ENCODE peak calls at places on chromosomes 12 and 14, in eight cellular contexts. W is effector memory CD8-positive, alpha-beta T cell; H is activated CD4-positive, alpha-beta T cell treated with anti-CD3 and anti-CD28 coated beads for 36 hours; T is lower lobe of right lung; D is Right ventricle myocardium superior; R is gastroesophageal sphincter; I is upper lobe of right lung; M is right lobe of liver. B is an unnamed sample.
A peak's percentile ranks its signal among the peaks of the same experiment; 100 is the strongest.

GRCh38 chr12:69929125-69929524 is 104.1 kb downstream of the MYRFL start:
- ATAC-seq in I (no peak), T (no peak), M (no peak), D (no peak), R (no peak), W (no peak), H (no peak), B (no peak)

GRCh38 chr14:93927746-93928145 is 602 bp downstream of the FAM181A start:
- ATAC-seq in T (no peak), R (no peak), I (peak; percentile 1), D (no peak), M (no peak), W (no peak), H (no peak), B (no peak)

GRCh38 chr12:132236129-132236929 is 92.1 kb downstream of the NOC4L start:
- ATAC-seq in H (no peak), T (peak; percentile 48), M (no peak), R (no peak), D (no peak), I (peak; percentile 9), W (no peak), B (no peak)

GRCh38 chr14:71586131-71586893 is 345.9 kb upstream of the RGS6 start:
- ATAC-seq in T (no peak), H (no peak), W (no peak), D (peak; percentile 34), M (peak; percentile 63), R (peak; percentile 71), I (no peak), B (no peak)

GRCh38 chr12:96177013-96177412 is 17.2 kb upstream of the ELK3 start:
- ATAC-seq in T (peak; percentile 62), R (no peak), D (no peak), W (peak; percentile 72), M (peak; percentile 28), H (peak; percentile 98), I (peak; percentile 67), B (peak; percentile 95)

GRCh38 chr14:87082917-87083316 is 910.1 kb downstream of the GALC start:
- ATAC-seq in M (no peak), I (no peak), H (no peak), W (no peak), T (no peak), R (no peak), D (no peak), B (no peak)

GRCh38 chr12:27123642-27124041 is 41.3 kb upstream of the C12orf71 start:
- ATAC-seq in H (no peak), D (no peak), M (peak; percentile 52), T (no peak), W (no peak), R (no peak), I (peak; percentile 53), B (no peak)

GRCh38 chr12:49274396-49275069 is 9.7 kb downstream of the TUBA1C start:
- ATAC-seq in T (no peak), M (no peak), R (no peak), D (peak; percentile 80), W (no peak), H (no peak), I (no peak), B (no peak)

GRCh38 chr12:23891115-23891514 is 58.4 kb downstream of the SOX5 start:
- ATAC-seq in W (no peak), H (no peak), D (no peak), R (no peak), M (no peak), I (no peak), T (no peak), B (no peak)

GRCh38 chr12:28781671-28782652 is 367.1 kb upstream of the FAR2 start:
- ATAC-seq in I (peak; percentile 22), H (no peak), R (no peak), T (no peak), W (no peak), D (no peak), M (peak; percentile 79), B (no peak)

GRCh38 chr12:53482626-53483165 is 16.6 kb downstream of the MAP3K12 start:
- ATAC-seq in I (peak; percentile 3), H (no peak), T (peak; percentile 13), M (no peak), W (no peak), D (peak; percentile 9), R (no peak), B (peak; percentile 31)

GRCh38 chr14:80695869-80696268 is 245.7 kb downstream of the CEP128 start:
- ATAC-seq in T (no peak), R (no peak), D (no peak), M (no peak), I (no peak), H (no peak), W (no peak), B (no peak)

GRCh38 chr12:70609739-70610491 is 27.3 kb downstream of the PTPRB start:
- ATAC-seq in I (peak; percentile 91), R (peak; percentile 76), M (peak; percentile 83), T (peak; percentile 89), D (peak; percentile 90), W (no peak), H (no peak), B (peak; percentile 65)

GRCh38 chr14:21072102-21072501 is 2.0 kb downstream of the ARHGEF40 start:
- ATAC-seq in M (no peak), T (no peak), D (peak; percentile 1), I (no peak), W (no peak), H (no peak), R (peak; percentile 38), B (no peak)

GRCh38 chr14:51865953-51866747 is 5.7 kb downstream of the GNG2 start:
- ATAC-seq in H (peak; percentile 51), M (no peak), R (no peak), T (no peak), D (no peak), W (peak; percentile 62), I (peak; percentile 25), B (peak; percentile 86)

GRCh38 chr14:103932791-103933490 is 4.7 kb downstream of the TDRD9 start:
- ATAC-seq in W (no peak), M (no peak), R (no peak), H (no peak), D (no peak), I (peak; percentile 28), T (no peak), B (no peak)

GRCh38 chr14:61524211-61524806 is 171.0 kb upstream of the HIF1A start:
- ATAC-seq in T (peak; percentile 45), I (peak; percentile 26), H (no peak), W (no peak), R (peak; percentile 16), M (peak; percentile 56), D (peak; percentile 6), B (no peak)

GRCh38 chr14:69045857-69046351 is 66.8 kb upstream of the ACTN1 start:
- ATAC-seq in H (no peak), D (no peak), I (peak; percentile 37), M (peak; percentile 18), W (no peak), R (no peak), T (peak; percentile 24), B (no peak)

GRCh38 chr14:20986811-20987210 is 3.0 kb upstream of the METTL17 start:
- ATAC-seq in R (peak; percentile 69), I (no peak), H (peak; percentile 17), W (no peak), D (peak; percentile 22), T (no peak), M (peak; percentile 15), B (no peak)

GRCh38 chr12:114733919-114734318 is 49.9 kb upstream of the TBX3 start:
- ATAC-seq in M (no peak), R (no peak), I (no peak), W (no peak), T (no peak), D (no peak), H (no peak), B (no peak)

GRCh38 chr12:47980779-47981495 is 17.5 kb downstream of the TMEM106C start:
- ATAC-seq in R (no peak), M (no peak), I (no peak), D (no peak), T (peak; percentile 3), H (no peak), W (no peak), B (no peak)

GRCh38 chr14:63174760-63175191 is 29.5 kb upstream of the RHOJ start:
- ATAC-seq in W (no peak), I (no peak), R (peak; percentile 72), D (peak; percentile 82), H (no peak), M (peak; percentile 63), T (no peak), B (no peak)

GRCh38 chr14:39442293-39442692 is 10.1 kb upstream of the FBXO33 start:
- ATAC-seq in D (no peak), R (no peak), W (no peak), I (peak; percentile 33), T (no peak), M (no peak), H (no peak), B (no peak)

GRCh38 chr14:81743605-81744004 is 210.0 kb upstream of the SEL1L start:
- ATAC-seq in M (no peak), T (no peak), D (no peak), R (no peak), H (no peak), I (no peak), W (no peak), B (no peak)

GRCh38 chr14:89720076-89720687 is 234.3 kb downstream of the EFCAB11 start:
- ATAC-seq in W (peak; percentile 16), M (no peak), D (peak; percentile 15), R (no peak), I (no peak), H (peak; percentile 16), T (no peak), B (no peak)

GRCh38 chr14:71626281-71626835 is 305.9 kb upstream of the RGS6 start:
- ATAC-seq in I (no peak), M (no peak), R (no peak), D (no peak), W (no peak), H (no peak), T (no peak), B (no peak)

GRCh38 chr12:120064054-120064940 is 52.3 kb downstream of the RAB35 start:
- ATAC-seq in H (no peak), D (no peak), T (no peak), M (no peak), R (no peak), W (no peak), I (no peak), B (no peak)